ENCODE peak calls at places on chromosomes 3 and 15, in five cellular contexts. I is stomach; H is psoas muscle; P is uterus; E is effector memory CD4-positive, alpha-beta T cell. U is an unnamed sample.

GRCh38 chr3:197749315-197749600 is 425 bp upstream of the FYTTD1 start:
- DNase-seq in I (peak), H (no peak), P (no peak), E (peak), U (peak)

GRCh38 chr3:101976473-101976872 is 127.2 kb downstream of the NFKBIZ start:
- DNase-seq in I (no peak), H (no peak), P (peak), E (no peak), U (no peak)

GRCh38 chr3:8962226-8962861 is 928 bp downstream of the RAD18 start:
- DNase-seq in I (no peak), H (no peak), P (no peak), E (no peak), U (no peak)

GRCh38 chr3:178097576-178097975 is 438.7 kb upstream of the KCNMB2 start:
- DNase-seq in I (no peak), H (peak), P (peak), E (no peak), U (no peak)

GRCh38 chr3:186605078-186605477 is 7.8 kb upstream of the AHSG start:
- DNase-seq in I (no peak), H (no peak), P (no peak), E (no peak), U (no peak)

GRCh38 chr3:8739757-8740508 is 6.3 kb downstream of the CAV3 start:
- DNase-seq in I (no peak), H (no peak), P (no peak), E (no peak), U (no peak)

GRCh38 chr15:63388511-63388910 is 6.9 kb upstream of the CA12 start:
- DNase-seq in I (no peak), H (no peak), P (no peak), E (no peak), U (no peak)

GRCh38 chr15:76998661-76999285 is 3.8 kb downstream of the PSTPIP1 start:
- DNase-seq in I (no peak), H (no peak), P (no peak), E (no peak), U (no peak)

DNA sequence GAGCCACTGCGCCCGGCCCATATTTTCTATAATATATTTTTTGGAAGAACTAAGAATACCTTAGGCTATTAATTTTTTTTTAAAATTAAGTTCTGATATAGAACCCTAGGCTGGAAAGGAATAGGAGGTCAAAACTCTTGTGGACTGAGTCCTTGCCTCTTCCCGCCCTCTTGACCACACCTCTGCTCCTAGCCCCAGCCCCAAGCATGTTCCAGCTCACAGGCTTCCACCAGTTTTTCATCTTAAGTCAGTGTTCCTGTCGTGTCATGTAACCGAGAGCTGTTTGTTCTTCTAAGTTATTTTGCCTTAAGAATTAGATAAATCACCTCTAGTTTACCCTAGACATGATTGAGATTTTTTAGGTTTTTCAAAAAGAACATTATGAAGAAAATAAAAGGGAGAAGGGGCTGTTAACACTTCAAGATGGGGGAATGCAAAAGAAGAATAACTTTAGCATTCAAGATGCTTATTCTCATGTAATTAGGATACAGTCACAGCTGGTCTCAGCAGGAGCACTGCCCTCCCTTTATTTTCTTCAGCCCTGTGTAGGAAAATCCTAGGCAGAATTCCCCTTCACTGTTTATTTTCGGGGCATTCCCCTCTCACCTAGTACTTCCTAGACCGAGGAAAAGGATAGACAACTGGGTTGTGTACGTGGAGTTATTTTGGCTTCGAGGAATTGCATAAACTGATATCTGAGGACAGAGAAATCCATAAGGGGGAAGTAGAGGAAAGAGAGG is 110.2 kb downstream of the CMSS1 start:
- DNase-seq in I (no peak), H (no peak), P (no peak), E (no peak), U (no peak)
- H3K27ac ChIP-seq in I (peak), H (peak), P (peak), E (no peak), U (no peak)

DNA sequence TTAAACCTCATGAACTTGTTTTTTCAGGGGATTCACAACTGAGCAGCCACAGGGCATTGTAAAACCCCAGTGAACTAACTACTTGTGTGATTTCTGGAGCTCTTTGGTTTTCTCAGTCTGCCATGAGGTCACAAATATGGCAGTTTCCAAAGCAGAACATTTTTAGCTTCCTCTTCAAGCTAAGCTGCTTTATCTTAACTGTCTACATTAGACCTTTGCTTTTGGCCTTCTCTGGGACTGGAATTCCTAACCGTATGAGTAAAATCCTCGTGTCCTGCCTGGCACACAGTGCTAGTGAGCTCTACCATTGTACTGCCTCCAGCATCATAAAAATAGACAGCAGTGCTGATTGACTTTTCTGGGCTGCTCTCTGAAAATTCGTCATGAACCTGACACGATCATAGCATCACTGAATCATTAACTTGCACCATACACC is 22.1 kb downstream of the CDIN1 start:
- DNase-seq in I (no peak), H (peak), P (peak), E (no peak), U (no peak)
- H3K27ac ChIP-seq in I (peak), H (peak), P (peak), E (no peak), U (peak)

DNA sequence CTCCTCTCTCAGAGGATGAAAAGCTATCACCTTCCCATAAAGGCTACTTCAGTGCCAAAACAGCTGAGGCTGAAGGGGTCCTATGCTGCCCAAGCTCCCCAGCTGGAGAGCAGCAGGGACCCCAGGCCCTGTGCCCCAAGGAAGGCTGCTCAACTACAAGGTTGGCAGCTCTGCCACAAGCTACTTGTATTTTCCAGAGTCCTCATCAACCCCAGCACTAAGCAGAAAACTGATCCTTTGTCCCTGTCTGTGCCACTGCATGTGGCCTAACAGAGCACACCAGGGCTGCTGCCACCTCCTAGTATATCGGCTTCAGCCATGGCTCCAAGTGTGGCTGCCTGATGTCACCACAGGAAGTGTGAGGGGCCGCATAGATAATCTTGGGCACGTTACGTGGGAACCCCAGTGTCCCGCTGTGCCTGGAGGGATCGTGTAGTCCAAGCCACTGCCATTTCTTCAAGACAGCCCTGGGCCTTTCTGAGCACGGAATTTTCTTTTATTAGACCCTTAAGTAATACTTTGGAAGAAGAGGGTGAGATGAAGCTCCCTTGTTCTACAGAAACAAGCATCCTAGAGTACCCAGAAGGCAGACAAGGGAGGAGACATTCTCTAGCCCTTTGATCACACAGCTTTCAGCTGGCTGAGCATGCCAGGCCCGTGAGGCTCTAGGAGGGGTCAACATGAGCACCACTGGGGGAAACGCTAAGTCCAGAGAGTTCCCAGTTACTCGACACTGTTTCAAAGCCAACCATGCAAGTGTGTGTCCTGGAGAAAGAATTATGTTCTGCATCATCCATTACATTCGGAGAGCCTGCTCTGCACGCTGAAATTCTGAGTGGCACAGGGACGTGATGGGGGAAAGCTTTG is 60.7 kb downstream of the CAPN7 start:
- DNase-seq in I (no peak), H (no peak), P (peak), E (no peak), U (no peak)
- H3K27ac ChIP-seq in I (no peak), H (no peak), P (peak), E (no peak), U (no peak)

GRCh38 chr3:175564335-175564734 is 705.2 kb downstream of the NAALADL2 start:
- DNase-seq in I (no peak), H (no peak), P (no peak), E (no peak), U (no peak)
- H3K27ac ChIP-seq in I (no peak), H (no peak), P (no peak), E (no peak), U (no peak)